ENCODE peak calls at places on chromosomes 11 and 22, in four cellular contexts. H is left cardiac atrium; X is activated CD4-positive, alpha-beta T cell treated with anti-CD3 and anti-CD28 coated beads for 36 hours; N is HFFc6. G is an unnamed sample.

GRCh38 chr11:13210424-13210823 is 67.2 kb upstream of the BMAL1 start:
- DNase-seq in H (peak; percentile 44), X (peak; percentile 48), N (peak; percentile 76), G (peak; percentile 82)

GRCh38 chr22:17102297-17102667 is 17.5 kb downstream of the IL17RA start:
- DNase-seq in H (no peak), X (no peak), N (no peak), G (no peak)

GRCh38 chr11:127392575-127392974 is 392.0 kb upstream of the KIRREL3 start:
- DNase-seq in H (no peak), X (no peak), N (no peak), G (no peak)

GRCh38 chr11:96015911-96016565 is 92.1 kb upstream of the MTMR2 start:
- DNase-seq in H (no peak), X (peak; percentile 36), N (no peak), G (no peak)

GRCh38 chr11:1994121-1994520 is 3.5 kb downstream of the H19 start:
- DNase-seq in H (no peak), X (no peak), N (no peak), G (no peak)

GRCh38 chr11:35144103-35144741 is 5.3 kb downstream of the CD44 start:
- DNase-seq in H (no peak), X (peak; percentile 80), N (peak; percentile 75), G (peak; percentile 67)

GRCh38 chr22:41768420-41768819 is 32.1 kb upstream of the CCDC134 start:
- DNase-seq in H (no peak), X (no peak), N (peak; percentile 16), G (peak; percentile 46)

GRCh38 chr22:29377979-29378378 is 10.4 kb downstream of the AP1B1 start:
- DNase-seq in H (no peak), X (no peak), N (no peak), G (no peak)

GRCh38 chr11:64089915-64090810 is 54.4 kb downstream of the FLRT1 start:
- DNase-seq in H (no peak), X (no peak), N (no peak), G (no peak)

GRCh38 chr11:36139767-36140166 is 149.5 kb downstream of the COMMD9 start:
- DNase-seq in H (no peak), X (no peak), N (no peak), G (no peak)

GRCh38 chr11:105219269-105219668 is 79.7 kb upstream of the CARD18 start:
- DNase-seq in H (no peak), X (peak; percentile 7), N (no peak), G (no peak)

GRCh38 chr11:116931206-116931953 is 94.0 kb upstream of the APOA1 start:
- DNase-seq in H (peak; percentile 40), X (peak; percentile 49), N (no peak), G (no peak)

GRCh38 chr22:30045901-30046715 is 34.2 kb upstream of the HORMAD2 start:
- DNase-seq in H (no peak), X (no peak), N (no peak), G (no peak)

GRCh38 chr22:20569059-20570058 is 61.9 kb downstream of the MED15 start:
- DNase-seq in H (peak; percentile 63), X (peak; percentile 79), N (peak; percentile 99), G (peak; percentile 30)

GRCh38 chr11:121763526-121763925 is 310.8 kb upstream of the SORL1-AS1 start:
- DNase-seq in H (no peak), X (no peak), N (no peak), G (no peak)